ENCODE peak calls at places on chromosome 9, in four cellular contexts. One of them, this sample, is unnamed.

GRCh38 chr9:72828281-72828731 is 124.5 kb downstream of the ALDH1A1 start:
- DNase-seq in PC-9: peak; percentile 16
- DNase-seq in heart left ventricle: no peak
- DNase-seq in neural progenitor cell: peak; percentile 13
- DNase-seq in this sample: no peak

GRCh38 chr9:118478752-118479151 is 774.5 kb downstream of the TLR4 start:
- DNase-seq in heart left ventricle: no peak
- DNase-seq in PC-9: no peak
- DNase-seq in neural progenitor cell: no peak
- DNase-seq in this sample: no peak

GRCh38 chr9:23825143-23825531 is 903 bp downstream of the ELAVL2 start:
- DNase-seq in neural progenitor cell: peak; percentile 61
- DNase-seq in PC-9: no peak
- DNase-seq in heart left ventricle: no peak
- DNase-seq in this sample: no peak

GRCh38 chr9:100505564-100506159 is 32.7 kb downstream of the TMEFF1 start:
- DNase-seq in heart left ventricle: peak; percentile 75
- DNase-seq in neural progenitor cell: peak; percentile 71
- DNase-seq in PC-9: peak; percentile 81
- DNase-seq in this sample: peak; percentile 8

GRCh38 chr9:114769664-114770063 is 36.2 kb downstream of the TNFSF15 start:
- DNase-seq in neural progenitor cell: no peak
- DNase-seq in PC-9: no peak
- DNase-seq in heart left ventricle: no peak
- DNase-seq in this sample: no peak

GRCh38 chr9:83106772-83107171 is 43.8 kb upstream of the RASEF start:
- DNase-seq in heart left ventricle: no peak
- DNase-seq in neural progenitor cell: no peak
- DNase-seq in PC-9: no peak
- DNase-seq in this sample: no peak

GRCh38 chr9:127183814-127184582 is 61.6 kb upstream of the ANGPTL2 start:
- DNase-seq in PC-9: no peak
- DNase-seq in neural progenitor cell: no peak
- DNase-seq in heart left ventricle: no peak
- DNase-seq in this sample: no peak

GRCh38 chr9:128148509-128149000 is 698 bp upstream of the LCN2 start:
- DNase-seq in PC-9: no peak
- DNase-seq in neural progenitor cell: no peak
- DNase-seq in heart left ventricle: peak; percentile 34
- DNase-seq in this sample: no peak

GRCh38 chr9:74570879-74571512 is 73.9 kb downstream of the RORB start:
- DNase-seq in heart left ventricle: no peak
- DNase-seq in neural progenitor cell: peak; percentile 21
- DNase-seq in PC-9: peak; percentile 10
- DNase-seq in this sample: no peak

GRCh38 chr9:128243486-128244415 is 32.1 kb downstream of the GOLGA2 start:
- DNase-seq in heart left ventricle: no peak
- DNase-seq in PC-9: no peak
- DNase-seq in neural progenitor cell: no peak
- DNase-seq in this sample: no peak

GRCh38 chr9:137423810-137424291 is 658 bp downstream of the NOXA1 start:
- DNase-seq in heart left ventricle: peak; percentile 75
- DNase-seq in PC-9: peak; percentile 92
- DNase-seq in neural progenitor cell: no peak
- DNase-seq in this sample: no peak

GRCh38 chr9:88660611-88661010 is 125.6 kb downstream of the NXNL2 start:
- DNase-seq in neural progenitor cell: peak; percentile 58
- DNase-seq in PC-9: peak; percentile 4
- DNase-seq in heart left ventricle: no peak
- DNase-seq in this sample: peak; percentile 25
- TF ChIP-seq CTCF in neural progenitor cell: peak; percentile 52
- TF ChIP-seq CTCF in PC-9: peak; percentile 55
- TF ChIP-seq CTCF in heart left ventricle: peak; percentile 22
- TF ChIP-seq CTCF in this sample: peak; percentile 59

DNA sequence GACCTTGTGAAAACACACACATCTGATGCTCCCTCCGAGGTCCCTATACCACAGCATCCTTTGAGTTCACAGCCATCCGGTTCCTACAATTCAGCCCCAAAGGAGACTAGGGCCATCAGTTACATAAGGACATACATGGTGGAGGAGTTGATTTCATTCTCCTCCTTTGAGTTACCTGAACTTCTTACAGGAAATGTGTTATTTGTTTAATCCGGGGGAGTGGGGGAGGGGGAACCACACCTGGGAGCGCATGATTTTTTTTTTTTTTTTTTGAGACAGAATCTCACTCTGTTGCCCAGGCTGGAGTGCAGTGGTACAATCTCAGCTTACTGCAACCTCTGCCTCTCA is 30.7 kb downstream of the SEMA4D start:
- DNase-seq in heart left ventricle: no peak
- DNase-seq in neural progenitor cell: no peak
- DNase-seq in PC-9: no peak
- DNase-seq in this sample: no peak
- H3K4me3 ChIP-seq in heart left ventricle: no peak overlapping the region
- H3K4me3 ChIP-seq in neural progenitor cell: no peak overlapping the region
- H3K4me3 ChIP-seq in PC-9: no peak overlapping the region
- H3K4me3 ChIP-seq in this sample: no peak overlapping the region

DNA sequence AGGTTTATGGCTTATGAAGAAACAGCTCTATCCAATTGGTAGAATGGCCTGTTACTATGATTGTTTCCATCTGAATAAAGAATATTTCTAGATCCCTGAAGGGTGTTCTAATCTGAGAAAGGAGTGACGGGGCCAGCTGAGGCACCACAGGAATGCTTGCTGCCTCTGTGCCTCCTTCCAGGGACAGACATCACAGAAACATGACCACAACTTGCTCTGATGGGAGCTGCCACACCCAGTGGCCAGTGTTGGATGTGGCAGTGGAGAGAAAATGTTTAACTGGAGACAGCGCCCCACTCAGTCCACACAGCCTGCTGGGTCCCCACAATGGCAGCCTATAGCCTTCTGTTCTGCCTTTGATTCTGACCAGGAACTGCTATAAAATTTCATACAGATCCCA is 38.6 kb upstream of the TESK1 start:
- DNase-seq in heart left ventricle: no peak
- DNase-seq in neural progenitor cell: no peak
- DNase-seq in PC-9: no peak
- DNase-seq in this sample: no peak
- TF ChIP-seq CTCF in heart left ventricle: no peak
- TF ChIP-seq CTCF in neural progenitor cell: no peak
- TF ChIP-seq CTCF in PC-9: no peak
- TF ChIP-seq CTCF in this sample: no peak

DNA sequence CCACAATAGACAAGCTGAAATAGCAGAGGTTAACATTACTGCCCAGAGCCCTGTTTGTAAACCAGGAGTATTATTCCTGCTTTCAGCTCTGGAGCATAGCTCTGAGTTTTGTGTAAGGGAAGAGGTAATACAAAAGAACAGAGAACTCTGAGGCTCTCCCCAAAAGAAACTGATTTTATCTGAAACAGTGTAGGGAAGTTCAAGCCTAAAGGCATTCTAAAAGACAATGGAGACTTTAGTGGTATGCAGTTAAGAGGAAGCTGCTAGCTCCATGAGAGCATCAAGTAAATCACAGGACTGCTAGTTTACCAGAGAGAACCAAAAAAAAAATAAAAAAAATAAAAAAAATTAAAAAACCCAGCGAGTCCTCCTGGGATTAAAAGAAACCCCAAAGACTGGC is 146.6 kb upstream of the PCSK5 start:
- DNase-seq in PC-9: no peak
- DNase-seq in heart left ventricle: no peak
- DNase-seq in neural progenitor cell: no peak
- DNase-seq in this sample: no peak
- H3K4me3 ChIP-seq in PC-9: no peak overlapping the region
- H3K4me3 ChIP-seq in heart left ventricle: no peak overlapping the region
- H3K4me3 ChIP-seq in neural progenitor cell: no peak overlapping the region
- H3K4me3 ChIP-seq in this sample: no peak overlapping the region

GRCh38 chr9:108396193-108396592 is 459.6 kb downstream of the ACTL7B start:
- DNase-seq in PC-9: no peak
- DNase-seq in neural progenitor cell: no peak
- DNase-seq in heart left ventricle: no peak
- DNase-seq in this sample: no peak

GRCh38 chr9:108397286-108397685 is 458.5 kb downstream of the ACTL7B start:
- DNase-seq in neural progenitor cell: no peak
- DNase-seq in heart left ventricle: no peak
- DNase-seq in PC-9: no peak
- DNase-seq in this sample: no peak

GRCh38 chr9:108394726-108395125 is 461.1 kb downstream of the ACTL7B start:
- DNase-seq in PC-9: no peak
- DNase-seq in neural progenitor cell: no peak
- DNase-seq in heart left ventricle: no peak
- DNase-seq in this sample: no peak

GRCh38 chr9:108396618-108397017 is 459.2 kb downstream of the ACTL7B start:
- DNase-seq in PC-9: no peak
- DNase-seq in neural progenitor cell: no peak
- DNase-seq in heart left ventricle: no peak
- DNase-seq in this sample: no peak

DNA sequence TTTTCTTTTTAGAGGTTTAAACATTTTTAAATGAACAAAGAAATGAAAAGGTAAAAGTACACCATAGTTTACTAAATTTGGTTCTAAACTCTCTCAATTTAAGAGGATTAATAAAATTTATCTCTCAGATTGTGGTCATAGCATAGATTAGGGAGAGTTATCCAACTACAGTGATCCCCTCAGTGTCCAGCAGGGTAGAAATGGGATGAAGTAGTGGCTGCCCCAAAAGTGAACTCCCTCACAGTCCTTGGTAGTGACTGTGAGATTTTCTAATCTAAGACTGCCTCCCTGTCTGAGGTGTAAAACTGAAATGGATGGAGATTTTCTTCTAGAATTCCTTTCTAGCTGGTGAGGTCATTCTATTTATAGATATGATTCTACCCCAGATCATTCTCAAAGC is 455.5 kb downstream of the ACTL7B start:
- DNase-seq in heart left ventricle: no peak
- DNase-seq in neural progenitor cell: no peak
- DNase-seq in PC-9: no peak
- DNase-seq in this sample: no peak
- TF ChIP-seq CTCF in heart left ventricle: no peak
- TF ChIP-seq CTCF in neural progenitor cell: no peak
- TF ChIP-seq CTCF in PC-9: no peak
- TF ChIP-seq CTCF in this sample: no peak

GRCh38 chr9:124078641-124079040 is 67.1 kb downstream of the LHX2 start:
- DNase-seq in heart left ventricle: no peak
- DNase-seq in PC-9: peak; percentile 35
- DNase-seq in neural progenitor cell: no peak
- DNase-seq in this sample: peak; percentile 35
- H3K4me3 ChIP-seq in heart left ventricle: no peak overlapping the region
- H3K4me3 ChIP-seq in PC-9: no peak overlapping the region
- H3K4me3 ChIP-seq in neural progenitor cell: no peak overlapping the region
- H3K4me3 ChIP-seq in this sample: no peak overlapping the region

GRCh38 chr9:98217255-98217654 is 24.8 kb upstream of the CORO2A start:
- DNase-seq in PC-9: no peak
- DNase-seq in neural progenitor cell: no peak
- DNase-seq in heart left ventricle: no peak
- DNase-seq in this sample: no peak

GRCh38 chr9:98215266-98215665 is 22.8 kb upstream of the CORO2A start:
- DNase-seq in heart left ventricle: no peak
- DNase-seq in PC-9: no peak
- DNase-seq in neural progenitor cell: no peak
- DNase-seq in this sample: no peak

GRCh38 chr9:98214811-98215210 is 22.4 kb upstream of the CORO2A start:
- DNase-seq in PC-9: no peak
- DNase-seq in heart left ventricle: no peak
- DNase-seq in neural progenitor cell: no peak
- DNase-seq in this sample: no peak

GRCh38 chr9:98216391-98216790 is 24.0 kb upstream of the CORO2A start:
- DNase-seq in heart left ventricle: no peak
- DNase-seq in PC-9: no peak
- DNase-seq in neural progenitor cell: no peak
- DNase-seq in this sample: no peak

DNA sequence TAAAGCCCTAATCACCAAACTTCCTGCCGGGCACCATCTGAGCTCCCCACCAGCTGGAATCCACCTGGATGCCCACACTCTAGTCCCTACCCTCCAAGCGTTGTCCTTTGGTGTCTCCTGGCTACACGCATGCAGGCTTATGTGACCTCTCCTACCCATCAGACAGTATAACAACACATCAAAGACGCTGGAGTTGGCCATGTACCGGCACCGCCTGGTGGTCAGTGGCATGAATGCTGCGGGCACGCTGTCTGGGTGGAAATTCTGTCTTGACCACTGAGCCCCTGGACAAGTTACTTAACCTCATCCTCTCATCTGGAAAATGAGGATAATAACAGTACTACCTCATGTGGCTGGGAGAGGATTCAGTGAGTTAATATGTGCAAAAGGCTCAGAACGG is 23.4 kb upstream of the CORO2A start:
- DNase-seq in neural progenitor cell: peak; percentile 61
- DNase-seq in PC-9: no peak
- DNase-seq in heart left ventricle: no peak
- DNase-seq in this sample: no peak
- TF ChIP-seq CTCF in neural progenitor cell: peak; percentile 66
- TF ChIP-seq CTCF in PC-9: peak; percentile 37
- TF ChIP-seq CTCF in heart left ventricle: peak; percentile 32
- TF ChIP-seq CTCF in this sample: peak; percentile 82

DNA sequence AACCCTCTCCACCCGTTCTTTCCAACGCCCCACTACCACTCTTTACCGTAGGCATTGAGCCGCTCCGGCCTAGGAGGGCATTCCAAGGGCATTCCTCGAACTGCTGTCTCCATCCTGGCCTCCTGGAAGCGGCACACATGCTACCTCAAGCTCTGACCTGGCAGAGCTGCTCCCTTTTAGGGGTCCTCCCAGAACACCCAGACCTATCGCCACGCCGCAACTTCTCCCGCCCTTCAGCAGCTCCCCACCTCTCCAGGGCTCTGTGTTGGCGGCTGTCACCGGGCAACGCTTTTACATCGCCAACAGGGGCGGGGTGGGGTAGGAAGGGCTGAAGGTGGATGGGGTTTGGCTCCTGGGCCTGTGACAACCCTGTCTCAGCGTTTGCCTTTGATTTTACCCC is 4.6 kb upstream of the MYORG start:
- DNase-seq in neural progenitor cell: peak; percentile 34
- DNase-seq in PC-9: peak; percentile 6
- DNase-seq in heart left ventricle: no peak
- DNase-seq in this sample: no peak
- H3K4me3 ChIP-seq in neural progenitor cell: peak overlapping the region; percentile 52
- H3K4me3 ChIP-seq in PC-9: no peak overlapping the region
- H3K4me3 ChIP-seq in heart left ventricle: peak overlapping the region; percentile 82
- H3K4me3 ChIP-seq in this sample: no peak overlapping the region

This sample was measured in LNCaP clone FGC.